ENCODE peak calls at places on chromosomes 4 and X, in six cellular contexts. X, R, H, I, V and Q are unnamed samples. For H3K4me1 and H3K9me3, the result is how much of the 10 kb centered on the place peaks cover.

GRCh38 chrX:85109235-85109634 is 105.6 kb downstream of the APOOL start:
- DNase-seq in X (no peak), R (peak), H (peak), I (no peak), V (no peak), Q (no peak)

GRCh38 chr4:41531561-41532245 is 6.3 kb upstream of the LIMCH1 start:
- DNase-seq in X (no peak), R (no peak), H (no peak), I (no peak), V (no peak), Q (no peak)

GRCh38 chrX:111467896-111468295 is 43.5 kb upstream of the SERTM2 start:
- DNase-seq in X (peak), R (no peak), H (no peak), I (peak), V (peak), Q (no peak)

GRCh38 chr4:69773443-69773842 is 13.0 kb upstream of the SULT1B1 start:
- DNase-seq in X (no peak), R (no peak), H (no peak), I (no peak), V (no peak), Q (no peak)

GRCh38 chrX:19178402-19178801 is 56.1 kb upstream of the ADGRG2 start:
- DNase-seq in X (no peak), R (no peak), H (no peak), I (no peak), V (no peak), Q (no peak)

GRCh38 chr4:13706130-13706529 is 78.6 kb upstream of the BOD1L1 start:
- DNase-seq in X (no peak), R (no peak), H (no peak), I (no peak), V (no peak), Q (no peak)

GRCh38 chr4:4984186-4984585 is 35.1 kb downstream of the CYTL1 start:
- DNase-seq in X (no peak), R (no peak), H (no peak), I (no peak), V (no peak), Q (no peak)

GRCh38 chr4:38782452-38783108 is at the start of gene TLR10:
- DNase-seq in X (no peak), R (peak), H (peak), I (no peak), V (no peak), Q (no peak)

GRCh38 chrX:72621619-72622485 is 49.2 kb upstream of the HDAC8 start:
- DNase-seq in X (no peak), R (peak), H (no peak), I (no peak), V (no peak), Q (no peak)

GRCh38 chrX:13396887-13397286 is 77.0 kb upstream of the ATXN3L start:
- DNase-seq in X (no peak), R (peak), H (no peak), I (no peak), V (no peak), Q (no peak)

GRCh38 chr4:125891597-125892258 is 577.0 kb downstream of the FAT4 start:
- DNase-seq in X (no peak), R (peak), H (no peak), I (no peak), V (no peak), Q (no peak)

GRCh38 chr4:52588771-52589591 is 70.1 kb downstream of the USP46 start:
- DNase-seq in X (no peak), R (no peak), H (no peak), I (no peak), V (no peak), Q (no peak)

GRCh38 chrX:116230136-116230886 is 59.8 kb downstream of the AGTR2 start:
- DNase-seq in X (no peak), R (peak), H (no peak), I (no peak), V (no peak), Q (no peak)

GRCh38 chr4:165569031-165569430 is 190.2 kb downstream of the CPE start:
- DNase-seq in X (no peak), R (no peak), H (no peak), I (no peak), V (no peak), Q (no peak)

GRCh38 chr4:84870398-84871163 is 95.9 kb downstream of the WDFY3 start:
- DNase-seq in X (no peak), R (peak), H (peak), I (no peak), V (no peak), Q (no peak)

GRCh38 chrX:37370499-37371141 is 21.5 kb downstream of the PRRG1 start:
- DNase-seq in X (no peak), R (no peak), H (no peak), I (no peak), V (no peak), Q (peak)

GRCh38 chr4:55161739-55162138 is 36.3 kb upstream of the KDR start:
- DNase-seq in X (no peak), R (no peak), H (no peak), I (no peak), V (no peak), Q (no peak)

GRCh38 chr4:46586566-46586965 is 196.6 kb upstream of the GABRA2 start:
- DNase-seq in X (no peak), R (no peak), H (no peak), I (no peak), V (no peak), Q (no peak)

GRCh38 chrX:50430917-50431316 is 39.7 kb downstream of the DGKK start:
- DNase-seq in X (no peak), R (no peak), H (no peak), I (no peak), V (no peak), Q (no peak)

GRCh38 chr4:138330531-138330930 is 88.4 kb upstream of the SLC7A11 start:
- DNase-seq in X (no peak), R (peak), H (no peak), I (no peak), V (no peak), Q (no peak)

GRCh38 chr4:7640136-7640535 is 205.4 kb upstream of the PSAPL1 start:
- DNase-seq in X (no peak), R (no peak), H (no peak), I (no peak), V (no peak), Q (no peak)

GRCh38 chr4:47528651-47529050 is 43.6 kb downstream of the ATP10D start:
- DNase-seq in X (no peak), R (peak), H (no peak), I (no peak), V (no peak), Q (no peak)

GRCh38 chr4:56148428-56148827 is 199.7 kb downstream of the CEP135 start:
- DNase-seq in X (no peak), R (peak), H (no peak), I (no peak), V (no peak), Q (no peak)

GRCh38 chrX:68503830-68504229 is 5.0 kb downstream of the YIPF6 start:
- DNase-seq in X (no peak), R (no peak), H (no peak), I (no peak), V (no peak), Q (no peak)

GRCh38 chr4:43757147-43757546 is 691.5 kb downstream of the KCTD8 start:
- DNase-seq in X (no peak), R (no peak), H (no peak), I (no peak), V (no peak), Q (no peak)

GRCh38 chr4:65495439-65495838 is 174.8 kb downstream of the EPHA5 start:
- DNase-seq in X (no peak), R (no peak), H (no peak), I (no peak), V (no peak), Q (no peak)

GRCh38 chr4:65502151-65502691 is 168.1 kb downstream of the EPHA5 start:
- DNase-seq in X (no peak), R (peak), H (no peak), I (no peak), V (no peak), Q (no peak)

DNA sequence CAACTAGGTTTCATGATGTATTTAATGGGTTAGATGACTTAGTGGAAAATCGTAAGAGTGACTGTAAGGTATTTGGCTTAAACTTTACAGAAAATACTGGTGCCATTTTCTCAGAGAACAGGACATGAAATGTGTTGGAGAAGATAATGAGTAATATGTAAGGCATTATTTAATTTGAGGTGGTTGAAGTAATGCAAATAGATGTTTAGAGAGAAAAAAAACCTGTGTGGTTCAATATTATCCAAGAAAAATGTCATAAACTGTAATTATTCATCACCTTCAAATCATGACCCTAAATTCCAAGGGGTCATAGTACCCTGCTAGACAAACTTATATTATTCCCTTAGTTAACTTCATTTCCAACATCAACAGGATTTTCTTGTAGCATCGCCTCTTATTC is 171.7 kb downstream of the EPHA5 start:
- DNase-seq in X (no peak), R (no peak), H (no peak), I (no peak), V (no peak), Q (no peak)
- H3K4me1 ChIP-seq in X (under half), R (under half), H (under half), I (under half), V (under half), Q (under half)

GRCh38 chr4:340011-340410 is 2.4 kb downstream of the ZNF141 start:
- DNase-seq in X (no peak), R (peak), H (no peak), I (no peak), V (no peak), Q (no peak)
- H3K9me3 ChIP-seq in X (under half), R (under half), H (under half), I (under half), V (under half), Q (under half)

GRCh38 chr4:169266661-169267060 is 4.1 kb downstream of the SH3RF1 start:
- DNase-seq in X (no peak), R (peak), H (no peak), I (no peak), V (no peak), Q (no peak)
- H3K4me1 ChIP-seq in X (half or more), R (under half), H (under half), I (under half), V (under half), Q (under half)

DNA sequence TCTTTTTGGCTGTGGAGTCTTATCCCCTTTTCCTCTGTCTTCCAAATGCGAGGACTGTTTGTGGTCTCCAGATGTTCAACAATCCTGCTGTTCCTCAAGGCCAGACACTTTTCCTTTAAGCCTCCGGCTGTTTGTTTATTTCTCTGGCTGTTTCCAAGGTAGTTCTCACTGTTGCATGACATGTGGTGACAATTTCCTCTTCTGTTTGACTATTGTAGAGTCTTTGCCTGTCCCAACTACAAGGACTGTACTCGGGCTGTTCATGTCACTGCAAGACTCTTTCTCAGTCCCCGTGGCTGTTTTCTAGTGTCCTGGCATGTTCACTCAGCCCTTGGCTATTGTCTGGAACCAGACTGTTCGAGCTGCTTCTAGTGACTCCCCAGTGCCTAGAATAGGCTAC is 50.6 kb downstream of the ZNF157 start:
- DNase-seq in X (no peak), R (no peak), H (no peak), I (no peak), V (no peak), Q (no peak)
- H3K9me3 ChIP-seq in X (under half), R (half or more), H (under half), I (under half), V (under half), Q (under half)

GRCh38 chr4:77158487-77158861 is 1.5 kb downstream of the CCNG2 start:
- DNase-seq in X (no peak), R (peak), H (no peak), I (no peak), V (peak), Q (no peak)
- H3K4me1 ChIP-seq in X (under half), R (under half), H (under half), I (under half), V (under half), Q (under half)

DNA sequence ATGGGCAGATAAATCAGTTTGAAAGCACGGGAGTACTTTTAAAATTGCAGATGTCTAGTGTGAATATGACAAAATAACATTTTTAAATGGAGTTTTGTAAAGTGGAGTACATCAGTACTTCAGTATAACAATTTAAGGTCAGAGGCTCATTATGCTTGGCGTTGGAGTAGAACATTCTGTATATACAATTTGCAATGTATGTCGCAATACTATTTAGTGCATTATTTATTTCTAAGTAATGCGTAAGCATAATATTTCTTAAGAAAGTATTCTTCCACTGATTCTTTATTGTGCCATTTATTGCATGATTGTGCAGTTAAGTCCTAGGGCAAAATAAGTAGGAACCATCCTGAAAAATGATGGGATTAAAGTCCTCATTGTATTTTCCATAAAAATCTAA is 461.6 kb downstream of the AFF2 start:
- DNase-seq in X (no peak), R (no peak), H (no peak), I (no peak), V (no peak), Q (no peak)
- H3K9me3 ChIP-seq in X (under half), R (under half), H (under half), I (under half), V (under half), Q (under half)

DNA sequence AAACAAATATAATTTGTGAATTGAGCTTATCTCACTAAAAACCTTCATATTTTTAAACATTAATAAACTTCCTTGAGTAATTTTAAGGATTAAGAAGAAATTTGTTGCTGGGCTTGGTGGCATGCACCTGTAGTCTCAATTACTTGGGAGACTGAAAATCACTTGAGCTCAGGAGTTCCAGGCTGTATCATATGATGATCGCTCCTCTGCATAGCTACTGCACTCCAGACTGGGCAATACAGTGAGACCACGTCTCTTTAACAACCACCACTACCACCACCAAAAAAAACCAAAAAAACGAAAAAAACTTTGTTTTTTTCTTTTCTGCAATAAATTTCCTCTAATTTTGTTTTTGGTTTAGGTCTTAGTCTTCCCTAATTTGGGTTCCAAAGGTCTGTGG is 40.1 kb downstream of the RAPGEF2 start:
- DNase-seq in X (no peak), R (no peak), H (no peak), I (no peak), V (no peak), Q (no peak)
- H3K4me1 ChIP-seq in X (under half), R (under half), H (under half), I (under half), V (under half), Q (under half)